ENCODE peak calls at places on chromosomes 1 and 21, in seven cellular contexts. X is left ventricle myocardium inferior; R is neural crest cell; E is SK-MEL-5; Z is activated naive CD4-positive, alpha-beta T cell treated with anti-CD3 and anti-CD28 coated beads, Interleukin-2, amount 10 ng/mL, durations not matched to agents 7 days and 5 days; F is activated CD4-positive, alpha-beta T cell treated with anti-CD3 and anti-CD28 coated beads for 48 hours; Q is WTC11. D is an unnamed sample.

GRCh38 chr1:3278416-3279181 is 175.9 kb upstream of the ARHGEF16 start:
- DNase-seq in X (no peak), R (no peak), E (no peak), Z (no peak), F (no peak), Q (no peak), D (no peak)

GRCh38 chr1:206836111-206836510 is 29.3 kb upstream of the IL20 start:
- DNase-seq in X (no peak), R (no peak), E (no peak), Z (no peak), F (no peak), Q (no peak), D (no peak)

GRCh38 chr1:39268906-39269305 is 64.4 kb downstream of the MACF1 start:
- DNase-seq in X (no peak), R (no peak), E (no peak), Z (no peak), F (no peak), Q (peak), D (no peak)

GRCh38 chr1:20290624-20291597 is at the start of gene VWA5B1:
- DNase-seq in X (no peak), R (peak), E (no peak), Z (no peak), F (no peak), Q (peak), D (no peak)

GRCh38 chr1:67060811-67061218 is 6.9 kb upstream of the SLC35D1 start:
- DNase-seq in X (no peak), R (no peak), E (peak), Z (no peak), F (no peak), Q (no peak), D (peak)

GRCh38 chr21:39319814-39320332 is 6.4 kb upstream of the BRWD1 start:
- DNase-seq in X (no peak), R (no peak), E (no peak), Z (no peak), F (no peak), Q (no peak), D (no peak)

GRCh38 chr1:59877108-59877682 is 49.4 kb downstream of the CYP2J2 start:
- DNase-seq in X (no peak), R (no peak), E (no peak), Z (no peak), F (no peak), Q (no peak), D (no peak)

GRCh38 chr1:109802136-109802900 is 38.6 kb upstream of the EPS8L3 start:
- DNase-seq in X (no peak), R (no peak), E (no peak), Z (peak), F (peak), Q (no peak), D (no peak)

GRCh38 chr1:71462247-71462646 is 381.4 kb upstream of the ZRANB2 start:
- DNase-seq in X (no peak), R (no peak), E (no peak), Z (no peak), F (no peak), Q (peak), D (no peak)

GRCh38 chr21:44916965-44917364 is 3.7 kb downstream of the ITGB2 start:
- DNase-seq in X (no peak), R (no peak), E (no peak), Z (no peak), F (no peak), Q (no peak), D (peak)

GRCh38 chr1:56925193-56925592 is 40.6 kb downstream of the C8B start:
- DNase-seq in X (no peak), R (no peak), E (no peak), Z (no peak), F (no peak), Q (no peak), D (no peak)

GRCh38 chr1:98034505-98034904 is 113.7 kb upstream of the DPYD start:
- DNase-seq in X (no peak), R (no peak), E (no peak), Z (no peak), F (no peak), Q (no peak), D (no peak)

GRCh38 chr1:89125571-89126233 is at the start of gene GBP2:
- DNase-seq in X (no peak), R (no peak), E (no peak), Z (peak), F (no peak), Q (no peak), D (peak)

D was measured in LoVo.